ENCODE peak calls at places on chromosomes 4 and X, in five cellular contexts. One of them, this sample, is unnamed.
A peak's percentile ranks its signal among the peaks of the same experiment; 100 is the strongest.

GRCh38 chr4:76689079-76689817 is 208.7 kb downstream of the SOWAHB start:
- DNase-seq in type B pancreatic cell: peak; percentile 77
- DNase-seq in HFFc6: peak; percentile 13
- DNase-seq in cardiac muscle cell: peak; percentile 75
- DNase-seq in pancreas: peak; percentile 55
- DNase-seq in this sample: peak; percentile 78

GRCh38 chr4:130185123-130185522 is 1089.2 kb downstream of the C4orf33 start:
- DNase-seq in pancreas: no peak
- DNase-seq in cardiac muscle cell: no peak
- DNase-seq in HFFc6: no peak
- DNase-seq in type B pancreatic cell: no peak
- DNase-seq in this sample: no peak

GRCh38 chr4:124018383-124019317 is 622.1 kb downstream of the SPRY1 start:
- DNase-seq in cardiac muscle cell: peak; percentile 82
- DNase-seq in pancreas: no peak
- DNase-seq in type B pancreatic cell: no peak
- DNase-seq in HFFc6: peak; percentile 43
- DNase-seq in this sample: peak; percentile 77

GRCh38 chrX:109954333-109954732 is 48.6 kb upstream of the TMEM164 start:
- DNase-seq in HFFc6: peak; percentile 27
- DNase-seq in pancreas: no peak
- DNase-seq in cardiac muscle cell: no peak
- DNase-seq in type B pancreatic cell: no peak
- DNase-seq in this sample: no peak

GRCh38 chrX:24229400-24229879 is 79.9 kb downstream of the ZFX start:
- DNase-seq in HFFc6: no peak
- DNase-seq in cardiac muscle cell: no peak
- DNase-seq in pancreas: peak; percentile 28
- DNase-seq in type B pancreatic cell: no peak
- DNase-seq in this sample: no peak

GRCh38 chr4:102734591-102735385 is 26.0 kb downstream of the MANBA start:
- DNase-seq in cardiac muscle cell: no peak
- DNase-seq in type B pancreatic cell: no peak
- DNase-seq in HFFc6: peak; percentile 58
- DNase-seq in pancreas: no peak
- DNase-seq in this sample: peak; percentile 32

GRCh38 chrX:81195712-81196111 is 6.0 kb downstream of the HMGN5 start:
- DNase-seq in pancreas: peak; percentile 20
- DNase-seq in type B pancreatic cell: no peak
- DNase-seq in cardiac muscle cell: peak; percentile 52
- DNase-seq in HFFc6: peak; percentile 36
- DNase-seq in this sample: peak; percentile 65

GRCh38 chr4:47650584-47651130 is 165.6 kb downstream of the ATP10D start:
- DNase-seq in pancreas: no peak
- DNase-seq in HFFc6: no peak
- DNase-seq in type B pancreatic cell: no peak
- DNase-seq in cardiac muscle cell: no peak
- DNase-seq in this sample: peak; percentile 71

GRCh38 chrX:130224810-130225209 is 43.9 kb downstream of the ZNF280C start:
- DNase-seq in HFFc6: no peak
- DNase-seq in pancreas: no peak
- DNase-seq in type B pancreatic cell: no peak
- DNase-seq in cardiac muscle cell: no peak
- DNase-seq in this sample: no peak

GRCh38 chr4:5773271-5773555 is 62.2 kb downstream of the EVC start:
- DNase-seq in HFFc6: peak; percentile 17
- DNase-seq in pancreas: no peak
- DNase-seq in type B pancreatic cell: peak; percentile 42
- DNase-seq in cardiac muscle cell: no peak
- DNase-seq in this sample: peak; percentile 83
- TF ChIP-seq CTCF in HFFc6: no peak
- TF ChIP-seq CTCF in pancreas: no peak
- TF ChIP-seq CTCF in type B pancreatic cell: no peak
- TF ChIP-seq CTCF in cardiac muscle cell: no peak
- TF ChIP-seq CTCF in this sample: no peak

DNA sequence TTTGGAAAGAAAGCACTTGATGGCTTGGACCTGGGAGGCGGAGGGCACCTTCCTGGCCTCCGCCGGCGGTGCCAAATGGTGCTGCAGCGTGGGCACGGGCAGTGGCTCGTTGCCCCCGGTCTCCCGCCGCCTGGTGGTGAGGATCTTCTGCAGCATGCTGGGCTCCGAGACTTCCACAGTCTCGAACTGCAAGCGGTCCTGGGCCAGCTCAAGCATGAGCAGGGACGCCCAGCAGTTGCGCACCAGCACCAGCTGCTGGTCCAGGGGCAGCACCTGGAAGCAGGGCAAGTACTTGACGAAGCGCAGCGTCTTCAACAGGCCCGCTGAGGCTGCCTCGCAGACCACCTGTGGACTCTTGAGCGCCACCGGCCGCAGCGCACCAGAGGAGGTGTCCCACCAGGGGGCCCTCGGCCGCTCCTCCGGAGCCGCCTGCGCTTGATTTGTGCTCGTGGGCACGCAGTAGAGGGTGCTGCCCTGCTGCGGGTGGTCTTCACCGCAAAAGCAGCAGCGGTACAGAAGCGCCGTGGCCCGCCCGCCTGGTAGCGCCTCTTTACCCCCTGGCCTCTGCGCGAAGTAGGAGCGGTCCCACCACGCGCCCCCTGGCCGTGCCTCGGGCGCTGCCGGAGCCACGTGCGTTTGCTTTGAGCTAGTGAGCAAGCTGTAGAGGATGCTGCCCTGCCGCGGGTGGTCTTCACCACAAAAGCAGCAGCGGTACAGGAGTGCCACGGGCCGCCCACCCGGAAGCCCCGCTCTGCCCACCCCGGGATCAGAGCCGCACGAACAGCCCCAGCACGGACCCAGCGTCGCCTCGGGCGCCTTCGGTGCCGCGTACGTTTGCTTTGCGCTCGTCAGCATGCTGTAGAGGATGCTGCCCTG is 689 bp downstream of the NR0B1 start:
- DNase-seq in pancreas: peak; percentile 14
- DNase-seq in cardiac muscle cell: peak; percentile 51
- DNase-seq in type B pancreatic cell: no peak
- DNase-seq in HFFc6: no peak
- DNase-seq in this sample: no peak
- TF ChIP-seq CTCF in pancreas: no peak
- TF ChIP-seq CTCF in cardiac muscle cell: peak; percentile 26
- TF ChIP-seq CTCF in type B pancreatic cell: peak; percentile 65
- TF ChIP-seq CTCF in HFFc6: peak; percentile 33
- TF ChIP-seq CTCF in this sample: peak; percentile 16

GRCh38 chr4:2673157-2673556 is 83.0 kb downstream of the TNIP2 start:
- DNase-seq in HFFc6: no peak
- DNase-seq in type B pancreatic cell: no peak
- DNase-seq in cardiac muscle cell: peak; percentile 35
- DNase-seq in pancreas: no peak
- DNase-seq in this sample: no peak
- TF ChIP-seq CTCF in HFFc6: peak; percentile 73
- TF ChIP-seq CTCF in type B pancreatic cell: peak; percentile 54
- TF ChIP-seq CTCF in cardiac muscle cell: peak; percentile 41
- TF ChIP-seq CTCF in pancreas: no peak
- TF ChIP-seq CTCF in this sample: peak; percentile 42

GRCh38 chr4:156575430-156576073 is 396.0 kb downstream of the PDGFC start:
- DNase-seq in cardiac muscle cell: no peak
- DNase-seq in HFFc6: no peak
- DNase-seq in type B pancreatic cell: no peak
- DNase-seq in pancreas: no peak
- DNase-seq in this sample: no peak
- TF ChIP-seq CTCF in cardiac muscle cell: peak; percentile 13
- TF ChIP-seq CTCF in HFFc6: peak; percentile 6
- TF ChIP-seq CTCF in type B pancreatic cell: no peak
- TF ChIP-seq CTCF in pancreas: no peak
- TF ChIP-seq CTCF in this sample: no peak

GRCh38 chrX:11908371-11908770 is 150.3 kb downstream of the MSL3 start:
- DNase-seq in HFFc6: peak; percentile 3
- DNase-seq in cardiac muscle cell: peak; percentile 10
- DNase-seq in pancreas: no peak
- DNase-seq in type B pancreatic cell: no peak
- DNase-seq in this sample: peak; percentile 28
- TF ChIP-seq CTCF in HFFc6: peak; percentile 67
- TF ChIP-seq CTCF in cardiac muscle cell: peak; percentile 56
- TF ChIP-seq CTCF in pancreas: no peak
- TF ChIP-seq CTCF in type B pancreatic cell: peak; percentile 43
- TF ChIP-seq CTCF in this sample: peak; percentile 35

DNA sequence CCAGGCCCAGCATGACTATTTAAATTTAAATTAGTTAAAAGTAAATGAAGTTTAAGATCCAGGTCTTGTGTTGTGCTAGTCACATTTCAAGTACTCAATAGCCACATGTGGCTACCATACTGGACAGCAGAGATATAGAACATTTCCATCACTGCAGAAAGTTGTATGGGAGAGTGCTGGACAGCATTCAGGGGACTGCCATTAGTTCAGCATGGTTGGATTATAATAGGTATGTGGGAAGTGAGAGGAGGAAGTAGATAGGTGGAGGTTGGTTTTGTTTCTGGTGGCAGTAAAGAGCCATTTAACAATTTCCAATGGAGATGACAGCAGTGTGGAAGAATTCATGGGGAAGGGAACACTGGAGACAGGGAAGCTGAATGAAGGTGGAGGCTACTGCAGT is 42.1 kb downstream of the ERVMER34-1 start:
- DNase-seq in cardiac muscle cell: no peak
- DNase-seq in HFFc6: no peak
- DNase-seq in type B pancreatic cell: no peak
- DNase-seq in pancreas: no peak
- DNase-seq in this sample: no peak
- TF ChIP-seq CTCF in cardiac muscle cell: no peak
- TF ChIP-seq CTCF in HFFc6: no peak
- TF ChIP-seq CTCF in type B pancreatic cell: no peak
- TF ChIP-seq CTCF in pancreas: no peak
- TF ChIP-seq CTCF in this sample: no peak

DNA sequence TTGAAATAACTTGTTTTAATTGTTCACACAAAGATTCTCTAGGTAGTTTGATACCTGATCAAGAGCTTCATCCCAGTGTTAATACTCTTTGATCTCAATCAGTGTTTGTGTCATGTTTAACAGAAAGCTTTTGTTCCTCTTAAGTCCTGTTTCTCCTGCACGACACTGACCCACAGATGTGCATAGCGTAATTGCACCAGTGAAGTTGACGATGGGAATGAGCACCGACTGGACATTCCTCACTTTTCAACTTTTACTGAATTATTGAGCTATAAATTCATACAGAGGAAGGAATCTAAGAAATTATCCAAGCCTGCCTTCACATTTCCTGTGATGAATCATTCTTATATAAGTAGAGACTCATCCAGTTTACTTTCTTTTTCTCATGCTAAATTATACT is 878.7 kb upstream of the TENM3 start:
- DNase-seq in cardiac muscle cell: no peak
- DNase-seq in type B pancreatic cell: no peak
- DNase-seq in HFFc6: no peak
- DNase-seq in pancreas: no peak
- DNase-seq in this sample: no peak
- TF ChIP-seq CTCF in cardiac muscle cell: no peak
- TF ChIP-seq CTCF in type B pancreatic cell: no peak
- TF ChIP-seq CTCF in HFFc6: no peak
- TF ChIP-seq CTCF in pancreas: no peak
- TF ChIP-seq CTCF in this sample: no peak